ENCODE peak calls at places on chromosomes 6 and 20, in four cellular contexts. K, S, B and U are unnamed samples.

GRCh38 chr6:82017316-82017715 is 230.2 kb downstream of the IBTK start:
- DNase-seq in K (no peak), S (no peak), B (no peak), U (peak; percentile 55)

GRCh38 chr20:1327241-1327653 is 1.7 kb downstream of the SDCBP2 start:
- DNase-seq in K (no peak), S (no peak), B (no peak), U (no peak)

GRCh38 chr6:140002406-140003022 is 628.1 kb upstream of the CITED2 start:
- DNase-seq in K (no peak), S (no peak), B (no peak), U (no peak)

GRCh38 chr6:144383336-144383735 is 98.2 kb downstream of the UTRN start:
- DNase-seq in K (no peak), S (no peak), B (no peak), U (no peak)

GRCh38 chr6:101125380-101125971 is 244.3 kb upstream of the ASCC3 start:
- DNase-seq in K (peak; percentile 4), S (no peak), B (no peak), U (no peak)

GRCh38 chr20:63766695-63767426 is 27.3 kb downstream of the SLC2A4RG start:
- DNase-seq in K (no peak), S (no peak), B (no peak), U (no peak)

GRCh38 chr6:25889877-25890853 is 16.1 kb upstream of the SLC17A3 start:
- DNase-seq in K (no peak), S (no peak), B (peak; percentile 25), U (peak; percentile 27)

GRCh38 chr20:58433759-58434158 is 44.7 kb downstream of the VAPB start:
- DNase-seq in K (no peak), S (no peak), B (peak; percentile 47), U (no peak)

GRCh38 chr6:131597448-131597847 is 24.4 kb downstream of the ARG1 start:
- DNase-seq in K (no peak), S (no peak), B (no peak), U (no peak)

GRCh38 chr20:50958733-50959542 is at the start of gene MOCS3:
- DNase-seq in K (no peak), S (peak; percentile 38), B (peak; percentile 82), U (peak; percentile 90)

GRCh38 chr6:73131706-73132105 is 93.6 kb downstream of the KHDC1L start:
- DNase-seq in K (no peak), S (no peak), B (peak; percentile 10), U (no peak)

GRCh38 chr6:10426781-10427279 is 12.0 kb upstream of the TFAP2A start:
- DNase-seq in K (no peak), S (no peak), B (no peak), U (no peak)

GRCh38 chr20:45751714-45752113 is 29.6 kb downstream of the SPINT4 start:
- DNase-seq in K (no peak), S (no peak), B (no peak), U (no peak)

GRCh38 chr6:42511803-42512422 is 51.9 kb upstream of the UBR2 start:
- DNase-seq in K (no peak), S (no peak), B (no peak), U (no peak)

GRCh38 chr6:117317261-117317660 is 51.9 kb downstream of the VGLL2 start:
- DNase-seq in K (no peak), S (no peak), B (peak; percentile 17), U (peak; percentile 13)

GRCh38 chr6:147278891-147279290 is 74.7 kb downstream of the STXBP5 start:
- DNase-seq in K (no peak), S (no peak), B (no peak), U (no peak)

GRCh38 chr20:1391640-1392442 is 1.0 kb downstream of the FKBP1A start:
- DNase-seq in K (no peak), S (no peak), B (peak; percentile 17), U (no peak)

GRCh38 chr20:37902504-37903313 is at the start of gene VSTM2L:
- DNase-seq in K (no peak), S (no peak), B (peak; percentile 46), U (no peak)

GRCh38 chr6:142816024-142816423 is 129.0 kb downstream of the HIVEP2 start:
- DNase-seq in K (no peak), S (no peak), B (no peak), U (no peak)

GRCh38 chr6:139841794-139842215 is 467.4 kb upstream of the CITED2 start:
- DNase-seq in K (peak; percentile 75), S (no peak), B (no peak), U (no peak)

GRCh38 chr20:62761058-62761758 is 35.1 kb upstream of the MRGBP start:
- DNase-seq in K (no peak), S (no peak), B (no peak), U (no peak)

GRCh38 chr20:47802975-47803374 is 17.7 kb upstream of the SULF2 start:
- DNase-seq in K (no peak), S (no peak), B (no peak), U (no peak)

GRCh38 chr20:3804781-3805180 is 8.7 kb downstream of the CDC25B start:
- DNase-seq in K (no peak), S (no peak), B (no peak), U (no peak)

GRCh38 chr20:3803289-3803688 is 7.2 kb downstream of the CDC25B start:
- DNase-seq in K (no peak), S (no peak), B (no peak), U (no peak)

GRCh38 chr20:3804254-3804751 is 8.2 kb downstream of the CDC25B start:
- DNase-seq in K (no peak), S (no peak), B (no peak), U (no peak)

GRCh38 chr20:3802524-3803239 is 6.6 kb downstream of the CDC25B start:
- DNase-seq in K (no peak), S (no peak), B (no peak), U (no peak)

DNA sequence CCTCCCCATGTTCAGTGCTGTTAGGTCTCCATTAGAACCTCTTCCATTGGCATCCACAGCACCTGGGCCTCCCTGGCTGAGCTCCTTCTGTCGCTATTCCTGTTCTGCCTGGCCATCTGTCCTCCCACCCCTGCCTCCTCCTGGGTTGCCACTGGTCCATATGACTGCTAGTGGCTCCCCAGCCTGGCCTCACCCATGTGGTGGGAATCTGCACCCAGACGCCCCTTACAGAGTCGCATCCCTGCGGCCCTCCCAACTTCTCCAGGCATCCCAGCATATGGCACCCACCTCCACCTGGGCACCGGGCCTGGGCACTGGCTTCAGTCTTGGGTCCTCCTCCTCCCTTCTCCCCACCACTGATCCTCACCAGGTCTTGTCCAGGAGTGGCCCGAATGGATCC is 7.7 kb downstream of the CDC25B start:
- DNase-seq in K (no peak), S (no peak), B (no peak), U (no peak)
- H3K9ac ChIP-seq in K (no peak overlapping the region), S (no peak overlapping the region), B (no peak overlapping the region), U (no peak overlapping the region)

DNA sequence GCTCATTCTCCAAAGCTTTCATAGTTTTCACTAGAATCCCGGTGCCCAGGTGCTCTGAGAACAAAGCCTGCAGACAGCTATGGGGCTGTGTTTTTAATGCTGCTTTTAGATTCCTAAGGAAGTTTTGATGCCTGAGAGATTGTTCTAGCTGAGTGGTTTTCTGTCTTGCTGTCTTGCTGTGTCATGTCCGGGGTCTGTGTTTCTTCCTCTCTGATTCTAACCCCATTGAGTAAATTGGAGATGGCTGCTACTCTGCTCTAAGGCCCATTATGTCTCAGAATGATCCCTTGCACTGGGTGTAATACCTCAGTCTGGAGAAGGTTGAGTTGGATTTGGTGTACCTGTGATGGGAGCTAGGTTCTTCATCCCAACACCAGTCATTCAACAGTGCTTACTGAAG is 63.4 kb downstream of the ARID1B start:
- DNase-seq in K (no peak), S (no peak), B (no peak), U (no peak)
- TF ChIP-seq EGR1 in K (no peak), S (no peak), B (no peak), U (no peak)

GRCh38 chr6:35669441-35669776 is 19.3 kb downstream of the FKBP5 start:
- DNase-seq in K (no peak), S (no peak), B (no peak), U (no peak)
- H3K9ac ChIP-seq in K (peak overlapping the region; percentile 47), S (no peak overlapping the region), B (no peak overlapping the region), U (no peak overlapping the region)

GRCh38 chr6:37919417-37920157 is 100.1 kb downstream of the ZFAND3 start:
- DNase-seq in K (no peak), S (no peak), B (no peak), U (no peak)
- TF ChIP-seq EGR1 in K (no peak), S (no peak), B (no peak), U (no peak)

GRCh38 chr6:70956191-70956450 is 739 bp downstream of the B3GAT2 start:
- DNase-seq in K (no peak), S (no peak), B (no peak), U (no peak)
- H3K9ac ChIP-seq in K (no peak overlapping the region), S (no peak overlapping the region), B (peak overlapping the region; percentile 88), U (no peak overlapping the region)